ENCODE peak calls at places on chromosomes 12 and 14, in nine cellular contexts. Z is activated CD4-positive, alpha-beta T cell treated with anti-CD3 and anti-CD28 coated beads, Interleukin-2, amount 10 ng/mL, durations not matched to agents 7 days and 5 days; V is cortex of kidney; H is EL; N is stimulated activated naive CD8-positive, alpha-beta T cell treated with anti-CD3 and anti-CD28 coated beads, Interleukin-15, amount 100 ng/mL, for 72 hours; B is aorta; S is adrenal gland; A is M059J; T is HT-29. I is an unnamed sample.

GRCh38 chr14:29937116-29937515 is 9.5 kb upstream of the PRKD1 start:
- DNase-seq in Z (no peak), V (no peak), H (peak; percentile 24), N (no peak), B (no peak), S (no peak), A (peak; percentile 31), T (no peak), I (no peak)

GRCh38 chr12:132310181-132311040 is 19.0 kb downstream of the GALNT9 start:
- DNase-seq in Z (no peak), V (no peak), H (no peak), N (no peak), B (peak; percentile 66), S (no peak), A (no peak), T (no peak), I (no peak)

GRCh38 chr12:25785164-25785563 is 173.3 kb upstream of the RASSF8 start:
- DNase-seq in Z (no peak), V (no peak), H (no peak), N (no peak), B (no peak), S (no peak), A (no peak), T (no peak), I (no peak)

GRCh38 chr12:98418357-98419075 is 96.9 kb upstream of the TMPO start:
- DNase-seq in Z (no peak), V (no peak), H (peak; percentile 97), N (no peak), B (peak; percentile 97), S (peak; percentile 83), A (peak; percentile 91), T (peak; percentile 66), I (peak; percentile 90)

GRCh38 chr12:100871335-100871734 is 76.8 kb downstream of the ANO4 start:
- DNase-seq in Z (no peak), V (no peak), H (no peak), N (no peak), B (no peak), S (no peak), A (no peak), T (no peak), I (no peak)

GRCh38 chr14:101932668-101933067 is 31.7 kb upstream of the DYNC1H1 start:
- DNase-seq in Z (no peak), V (no peak), H (no peak), N (no peak), B (peak; percentile 19), S (no peak), A (no peak), T (no peak), I (no peak)

GRCh38 chr12:120625557-120626419 is 14.6 kb upstream of the CABP1 start:
- DNase-seq in Z (peak; percentile 26), V (no peak), H (no peak), N (peak; percentile 63), B (peak; percentile 78), S (peak; percentile 37), A (no peak), T (no peak), I (no peak)

GRCh38 chr12:87305481-87305880 is 723.7 kb downstream of the C12orf50 start:
- DNase-seq in Z (no peak), V (no peak), H (no peak), N (no peak), B (no peak), S (no peak), A (no peak), T (no peak), I (no peak)

GRCh38 chr14:21521526-21521925 is 4.6 kb downstream of the SALL2 start:
- DNase-seq in Z (no peak), V (no peak), H (peak; percentile 84), N (no peak), B (no peak), S (no peak), A (no peak), T (no peak), I (no peak)

GRCh38 chr14:35229495-35230089 is 62.6 kb upstream of the PSMA6 start:
- DNase-seq in Z (no peak), V (no peak), H (no peak), N (no peak), B (no peak), S (no peak), A (peak; percentile 7), T (peak; percentile 35), I (peak; percentile 46)

GRCh38 chr12:6998708-6999451 is 19.4 kb downstream of the LPCAT3 start:
- DNase-seq in Z (no peak), V (no peak), H (no peak), N (no peak), B (no peak), S (peak; percentile 63), A (no peak), T (no peak), I (peak; percentile 97)

GRCh38 chr14:71883094-71883493 is 49.1 kb upstream of the RGS6 start:
- DNase-seq in Z (no peak), V (no peak), H (no peak), N (no peak), B (no peak), S (no peak), A (no peak), T (no peak), I (no peak)

GRCh38 chr12:80056845-80057244 is 42.5 kb upstream of the OTOGL start:
- DNase-seq in Z (no peak), V (no peak), H (no peak), N (no peak), B (no peak), S (peak; percentile 60), A (peak; percentile 72), T (no peak), I (no peak)

GRCh38 chr14:23601424-23601823 is 22.8 kb upstream of the JPH4 start:
- DNase-seq in Z (no peak), V (no peak), H (no peak), N (no peak), B (no peak), S (no peak), A (no peak), T (no peak), I (no peak)

GRCh38 chr12:65941388-65941787 is 117.1 kb downstream of the HMGA2 start:
- DNase-seq in Z (no peak), V (no peak), H (peak; percentile 79), N (no peak), B (no peak), S (no peak), A (peak; percentile 81), T (no peak), I (no peak)

GRCh38 chr12:118334939-118335567 is 37.7 kb downstream of the TAOK3 start:
- DNase-seq in Z (no peak), V (no peak), H (no peak), N (no peak), B (no peak), S (no peak), A (no peak), T (no peak), I (no peak)

GRCh38 chr14:50342211-50343080 is 30.3 kb downstream of the DMAC2L start:
- DNase-seq in Z (peak; percentile 62), V (no peak), H (peak; percentile 83), N (peak; percentile 68), B (no peak), S (peak; percentile 76), A (peak; percentile 90), T (peak; percentile 49), I (peak; percentile 46)

GRCh38 chr12:83018063-83018462 is 331.4 kb downstream of the TMTC2 start:
- DNase-seq in Z (no peak), V (no peak), H (no peak), N (no peak), B (no peak), S (no peak), A (no peak), T (no peak), I (no peak)

GRCh38 chr12:116164976-116165425 is 112.5 kb downstream of the MED13L start:
- DNase-seq in Z (no peak), V (no peak), H (peak; percentile 58), N (no peak), B (no peak), S (no peak), A (peak; percentile 86), T (peak; percentile 21), I (no peak)

GRCh38 chr14:76904740-76905569 is 78.7 kb downstream of the LRRC74A start:
- DNase-seq in Z (peak; percentile 65), V (no peak), H (peak; percentile 100), N (peak; percentile 78), B (peak; percentile 89), S (peak; percentile 82), A (peak; percentile 99), T (no peak), I (no peak)

GRCh38 chr14:77892381-77892871 is 92.5 kb downstream of the ADCK1 start:
- DNase-seq in Z (no peak), V (no peak), H (no peak), N (no peak), B (no peak), S (no peak), A (no peak), T (no peak), I (no peak)

GRCh38 chr12:93802698-93803097 is 125.5 kb downstream of the CRADD start:
- DNase-seq in Z (no peak), V (no peak), H (peak; percentile 40), N (no peak), B (no peak), S (no peak), A (peak; percentile 72), T (no peak), I (no peak)

GRCh38 chr14:102085503-102085902 is 1.3 kb downstream of the HSP90AA1 start:
- DNase-seq in Z (no peak), V (no peak), H (no peak), N (no peak), B (no peak), S (no peak), A (no peak), T (no peak), I (peak; percentile 55)

GRCh38 chr12:3492868-3493224 is 1.8 kb downstream of the PRMT8 start:
- DNase-seq in Z (no peak), V (no peak), H (no peak), N (no peak), B (no peak), S (no peak), A (no peak), T (no peak), I (no peak)

GRCh38 chr12:110503432-110503831 is 1.3 kb downstream of the RAD9B start:
- DNase-seq in Z (no peak), V (no peak), H (no peak), N (no peak), B (no peak), S (no peak), A (no peak), T (no peak), I (no peak)

GRCh38 chr12:81147286-81147919 is 69.5 kb downstream of the ACSS3 start:
- DNase-seq in Z (no peak), V (no peak), H (no peak), N (no peak), B (no peak), S (no peak), A (no peak), T (no peak), I (no peak)

GRCh38 chr12:52867636-52868035 is 18.8 kb upstream of the KRT78 start:
- DNase-seq in Z (peak; percentile 48), V (no peak), H (no peak), N (no peak), B (peak; percentile 86), S (peak; percentile 40), A (no peak), T (peak; percentile 54), I (peak; percentile 51)

GRCh38 chr12:132154941-132155770 is 10.9 kb downstream of the NOC4L start:
- DNase-seq in Z (peak; percentile 43), V (no peak), H (peak; percentile 12), N (peak; percentile 36), B (no peak), S (no peak), A (no peak), T (no peak), I (no peak)

GRCh38 chr12:15350643-15351042 is 28.3 kb downstream of the PTPRO start:
- DNase-seq in Z (no peak), V (no peak), H (no peak), N (no peak), B (no peak), S (no peak), A (no peak), T (no peak), I (no peak)

GRCh38 chr14:75725481-75725880 is 64.4 kb downstream of the TTLL5 start:
- DNase-seq in Z (no peak), V (no peak), H (peak; percentile 5), N (no peak), B (no peak), S (no peak), A (no peak), T (no peak), I (no peak)

GRCh38 chr12:293199-293598 is 30.6 kb upstream of the SLC6A13 start:
- DNase-seq in Z (no peak), V (no peak), H (no peak), N (no peak), B (no peak), S (no peak), A (no peak), T (no peak), I (no peak)